ENCODE peak calls at places on chromosomes 5 and 9, in four cellular contexts. Z, D, F and N are unnamed samples.
A peak's percentile ranks its signal among the peaks of the same experiment; 100 is the strongest.

GRCh38 chr9:5178126-5178805 is 7.2 kb downstream of the INSL6 start:
- DNase-seq in D (no peak), F (no peak), Z (no peak), N (no peak)

GRCh38 chr9:8724284-8725018 is 924.9 kb upstream of the DMAC1 start:
- DNase-seq in F (no peak), Z (no peak), D (no peak), N (no peak)

GRCh38 chr5:91217859-91218258 is 165.3 kb downstream of the ARRDC3 start:
- DNase-seq in F (no peak), D (no peak), Z (no peak), N (no peak)

GRCh38 chr5:92222449-92222848 is 839.3 kb upstream of the ARRDC3 start:
- DNase-seq in F (no peak), D (no peak), Z (no peak), N (no peak)

GRCh38 chr9:111450114-111450513 is 34.1 kb downstream of the ECPAS start:
- DNase-seq in D (no peak), F (no peak), Z (no peak), N (no peak)

GRCh38 chr5:40360685-40361084 is 319.0 kb upstream of the PTGER4 start:
- DNase-seq in F (no peak), Z (no peak), D (no peak), N (no peak)

GRCh38 chr5:156354571-156354970 is 27.6 kb downstream of the SGCD start:
- DNase-seq in Z (no peak), D (no peak), F (peak; percentile 4), N (no peak)

GRCh38 chr5:75337366-75338021 is 474 bp downstream of the HMGCR start:
- DNase-seq in Z (no peak), D (no peak), F (peak; percentile 25), N (no peak)